ENCODE peak calls at places on chromosomes 6 and 20, in five cellular contexts. R is dorsolateral prefrontal cortex, D is NCI-H2029 treated with DMSO at 0.1 percent for 48 hours, J is MV-4-11, Y is SW480. G is an unnamed sample.

GRCh38 chr6:108621117-108621516 is 60.4 kb downstream of the FOXO3 start:
- DNase-seq in R (no peak), J (peak; percentile 56), D (no peak), Y (no peak), G (no peak)

GRCh38 chr6:126539022-126539421 is 199.1 kb downstream of the CENPW start:
- DNase-seq in R (no peak), Y (peak; percentile 25), J (no peak), D (no peak), G (no peak)

GRCh38 chr6:49409951-49410542 is 53.0 kb downstream of the MMUT start:
- DNase-seq in J (peak; percentile 30), D (peak; percentile 75), R (peak; percentile 63), Y (peak; percentile 40), G (peak; percentile 68)

GRCh38 chr6:158121335-158121734 is 46.7 kb downstream of the SERAC1 start:
- DNase-seq in J (no peak), R (no peak), Y (no peak), D (no peak), G (peak; percentile 36)

GRCh38 chr6:134875367-134875766 is 74.5 kb downstream of the ALDH8A1 start:
- DNase-seq in R (no peak), Y (no peak), J (no peak), D (no peak), G (no peak)

GRCh38 chr20:40962733-40963504 is 65.7 kb upstream of the TOP1 start:
- DNase-seq in J (peak; percentile 49), R (peak; percentile 84), Y (peak; percentile 87), D (peak; percentile 21), G (peak; percentile 87)

GRCh38 chr6:27238010-27238983 is 9.2 kb upstream of the PRSS16 start:
- DNase-seq in R (no peak), D (no peak), Y (no peak), J (no peak), G (no peak)

GRCh38 chr6:54252916-54253315 is 55.3 kb upstream of the TINAG start:
- DNase-seq in R (no peak), J (no peak), D (no peak), Y (no peak), G (no peak)

GRCh38 chr20:60211618-60212463 is 253.6 kb downstream of the CDH26 start:
- DNase-seq in Y (no peak), R (no peak), J (no peak), D (no peak), G (no peak)

G was measured in D341Med.